ENCODE peak calls at places on chromosomes 7 and 10, in six cellular contexts. K, Q, I, Y, M and A are unnamed samples.
A peak's percentile ranks its signal among the peaks of the same experiment; 100 is the strongest.

GRCh38 chr7:29115753-29116152 is 30.6 kb downstream of the CPVL start:
- DNase-seq in K (no peak), Q (no peak), I (no peak), Y (no peak), M (no peak), A (no peak)

GRCh38 chr7:51376420-51377092 is 59.9 kb upstream of the COBL start:
- DNase-seq in K (no peak), Q (no peak), I (peak; percentile 11), Y (no peak), M (no peak), A (no peak)

GRCh38 chr10:111338798-111339197 is 262.0 kb downstream of the ADRA2A start:
- DNase-seq in K (no peak), Q (no peak), I (no peak), Y (no peak), M (no peak), A (no peak)

GRCh38 chr10:69160809-69161225 is 19.2 kb upstream of the SUPV3L1 start:
- DNase-seq in K (no peak), Q (no peak), I (no peak), Y (no peak), M (no peak), A (no peak)

GRCh38 chr7:117673367-117673766 is 193.5 kb downstream of the CFTR start:
- DNase-seq in K (peak; percentile 67), Q (no peak), I (no peak), Y (no peak), M (no peak), A (no peak)

GRCh38 chr7:27636326-27637006 is 26.2 kb downstream of the HIBADH start:
- DNase-seq in K (no peak), Q (no peak), I (no peak), Y (no peak), M (no peak), A (no peak)

GRCh38 chr10:29681700-29682444 is 47.1 kb upstream of the SVIL start:
- DNase-seq in K (no peak), Q (peak; percentile 99), I (peak; percentile 51), Y (no peak), M (peak; percentile 11), A (no peak)

GRCh38 chr7:89757910-89758309 is 396.4 kb upstream of the STEAP1 start:
- DNase-seq in K (no peak), Q (no peak), I (no peak), Y (no peak), M (no peak), A (no peak)

GRCh38 chr7:131537581-131537980 is 18.8 kb downstream of the PODXL start:
- DNase-seq in K (no peak), Q (no peak), I (no peak), Y (no peak), M (no peak), A (no peak)